ENCODE peak calls at places on chromosomes 12 and 14, in four cellular contexts. One of them, this sample, is unnamed.

GRCh38 chr12:65689508-65689907 is 134.8 kb upstream of the HMGA2 start:
- DNase-seq in tibial artery: no peak
- DNase-seq in ovary: no peak
- DNase-seq in GM23248: no peak
- DNase-seq in this sample: no peak

GRCh38 chr12:21879312-21879711 is 61.9 kb downstream of the ABCC9 start:
- DNase-seq in tibial artery: no peak
- DNase-seq in ovary: no peak
- DNase-seq in GM23248: no peak
- DNase-seq in this sample: no peak

GRCh38 chr12:3242199-3242863 is 165.2 kb downstream of the TSPAN9 start:
- DNase-seq in tibial artery: no peak
- DNase-seq in ovary: no peak
- DNase-seq in GM23248: no peak
- DNase-seq in this sample: no peak

GRCh38 chr12:50302686-50303085 is 19.4 kb upstream of the LIMA1 start:
- DNase-seq in tibial artery: no peak
- DNase-seq in ovary: no peak
- DNase-seq in GM23248: peak
- DNase-seq in this sample: no peak

GRCh38 chr14:98208074-98208675 is 1063.8 kb downstream of the BCL11B start:
- DNase-seq in tibial artery: no peak
- DNase-seq in ovary: no peak
- DNase-seq in GM23248: no peak
- DNase-seq in this sample: no peak

GRCh38 chr14:52695481-52696091 is at the start of gene ERO1A:
- DNase-seq in tibial artery: peak
- DNase-seq in ovary: peak
- DNase-seq in GM23248: peak
- DNase-seq in this sample: peak

GRCh38 chr12:94172973-94173372 is 24.6 kb downstream of the PLXNC1 start:
- DNase-seq in tibial artery: peak
- DNase-seq in ovary: no peak
- DNase-seq in GM23248: peak
- DNase-seq in this sample: no peak

GRCh38 chr12:57237653-57237951 is 8.1 kb downstream of the SHMT2 start:
- DNase-seq in tibial artery: no peak
- DNase-seq in ovary: no peak
- DNase-seq in GM23248: no peak
- DNase-seq in this sample: no peak

GRCh38 chr12:75814856-75815754 is 216.5 kb downstream of the PHLDA1 start:
- DNase-seq in tibial artery: no peak
- DNase-seq in ovary: no peak
- DNase-seq in GM23248: peak
- DNase-seq in this sample: no peak

GRCh38 chr14:74825008-74825407 is 50.9 kb downstream of the PROX2 start:
- DNase-seq in tibial artery: no peak
- DNase-seq in ovary: no peak
- DNase-seq in GM23248: peak
- DNase-seq in this sample: no peak

GRCh38 chr14:22438742-22439141 is 150.3 kb downstream of the DAD1 start:
- DNase-seq in tibial artery: no peak
- DNase-seq in ovary: no peak
- DNase-seq in GM23248: no peak
- DNase-seq in this sample: no peak

GRCh38 chr12:57250956-57251355 is at the start of gene STAC3:
- DNase-seq in tibial artery: no peak
- DNase-seq in ovary: no peak
- DNase-seq in GM23248: no peak
- DNase-seq in this sample: no peak

GRCh38 chr14:101927859-101928258 is 36.5 kb upstream of the DYNC1H1 start:
- DNase-seq in tibial artery: peak
- DNase-seq in ovary: peak
- DNase-seq in GM23248: peak
- DNase-seq in this sample: no peak

GRCh38 chr12:116760621-116761020 is 22.5 kb downstream of the RNFT2 start:
- DNase-seq in tibial artery: no peak
- DNase-seq in ovary: no peak
- DNase-seq in GM23248: no peak
- DNase-seq in this sample: no peak

GRCh38 chr12:71109834-71110233 is 48.0 kb downstream of the TSPAN8 start:
- DNase-seq in tibial artery: no peak
- DNase-seq in ovary: no peak
- DNase-seq in GM23248: no peak
- DNase-seq in this sample: no peak

GRCh38 chr12:1553546-1553945 is 40.8 kb downstream of the FBXL14 start:
- DNase-seq in tibial artery: no peak
- DNase-seq in ovary: no peak
- DNase-seq in GM23248: no peak
- DNase-seq in this sample: no peak

GRCh38 chr12:92905811-92906554 is 23.1 kb downstream of the EEA1 start:
- DNase-seq in tibial artery: no peak
- DNase-seq in ovary: no peak
- DNase-seq in GM23248: no peak
- DNase-seq in this sample: no peak

GRCh38 chr14:94037954-94038353 is 11.8 kb downstream of the OTUB2 start:
- DNase-seq in tibial artery: no peak
- DNase-seq in ovary: no peak
- DNase-seq in GM23248: no peak
- DNase-seq in this sample: no peak

GRCh38 chr12:120483621-120484020 is 12.3 kb upstream of the DYNLL1 start:
- DNase-seq in tibial artery: no peak
- DNase-seq in ovary: no peak
- DNase-seq in GM23248: no peak
- DNase-seq in this sample: no peak

DNA sequence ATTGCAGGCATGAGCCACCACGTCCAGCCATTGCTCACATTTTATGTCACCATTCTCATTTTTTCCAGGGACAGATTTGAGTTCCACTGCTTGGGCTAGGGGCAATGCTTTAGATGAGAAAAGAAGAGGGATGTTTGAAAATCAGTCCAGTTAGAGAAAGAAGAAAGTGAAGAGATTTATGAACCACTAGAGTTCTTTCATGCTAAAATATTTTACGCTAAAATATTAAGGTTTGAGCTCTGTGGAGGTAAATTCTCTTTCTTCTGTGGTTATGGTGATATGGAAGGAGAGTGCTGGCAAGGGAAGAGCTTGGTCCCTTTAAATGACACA is 21.5 kb downstream of the CFL2 start:
- DNase-seq in tibial artery: no peak
- DNase-seq in ovary: no peak
- DNase-seq in GM23248: no peak
- DNase-seq in this sample: no peak
- H3K4me3 ChIP-seq in tibial artery: peak
- H3K4me3 ChIP-seq in ovary: peak
- H3K4me3 ChIP-seq in GM23248: peak
- H3K4me3 ChIP-seq in this sample: no peak

GRCh38 chr12:106551410-106551809 is 31.4 kb upstream of the RFX4 start:
- DNase-seq in tibial artery: no peak
- DNase-seq in ovary: no peak
- DNase-seq in GM23248: no peak
- DNase-seq in this sample: peak
- H3K4me3 ChIP-seq in tibial artery: no peak
- H3K4me3 ChIP-seq in ovary: no peak
- H3K4me3 ChIP-seq in GM23248: no peak
- H3K4me3 ChIP-seq in this sample: no peak

GRCh38 chr12:27575099-27575779 is 51.2 kb downstream of the PPFIBP1 start:
- DNase-seq in tibial artery: no peak
- DNase-seq in ovary: no peak
- DNase-seq in GM23248: no peak
- DNase-seq in this sample: no peak
- H3K4me3 ChIP-seq in tibial artery: no peak
- H3K4me3 ChIP-seq in ovary: no peak
- H3K4me3 ChIP-seq in GM23248: peak
- H3K4me3 ChIP-seq in this sample: no peak

DNA sequence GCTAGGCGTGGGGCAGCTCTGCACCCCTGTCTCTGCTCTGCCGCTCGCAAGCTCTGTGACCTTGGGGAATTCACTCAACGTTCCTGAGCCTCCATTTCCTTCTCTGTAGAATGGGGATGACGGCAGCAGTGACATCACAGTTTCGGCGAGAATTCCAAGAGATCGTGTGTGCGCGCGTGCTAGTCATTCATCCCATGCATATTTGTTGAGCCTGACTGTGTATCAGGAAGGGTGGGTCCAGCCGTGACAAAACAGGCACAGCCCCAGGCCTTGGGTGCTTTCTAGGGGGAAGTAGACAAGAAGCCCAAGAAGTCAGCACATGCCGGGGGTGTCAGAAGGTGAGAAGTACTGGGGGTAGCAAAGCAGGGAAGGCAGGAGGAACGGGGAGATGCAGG is 145.6 kb upstream of the NCOR2 start:
- DNase-seq in tibial artery: peak
- DNase-seq in ovary: no peak
- DNase-seq in GM23248: no peak
- DNase-seq in this sample: no peak
- H3K4me3 ChIP-seq in tibial artery: no peak
- H3K4me3 ChIP-seq in ovary: no peak
- H3K4me3 ChIP-seq in GM23248: peak
- H3K4me3 ChIP-seq in this sample: no peak

GRCh38 chr14:96086032-96086431 is 46.9 kb downstream of the C14orf132 start:
- DNase-seq in tibial artery: no peak
- DNase-seq in ovary: no peak
- DNase-seq in GM23248: peak
- DNase-seq in this sample: no peak
- H3K4me3 ChIP-seq in tibial artery: no peak
- H3K4me3 ChIP-seq in ovary: no peak
- H3K4me3 ChIP-seq in GM23248: no peak
- H3K4me3 ChIP-seq in this sample: no peak

DNA sequence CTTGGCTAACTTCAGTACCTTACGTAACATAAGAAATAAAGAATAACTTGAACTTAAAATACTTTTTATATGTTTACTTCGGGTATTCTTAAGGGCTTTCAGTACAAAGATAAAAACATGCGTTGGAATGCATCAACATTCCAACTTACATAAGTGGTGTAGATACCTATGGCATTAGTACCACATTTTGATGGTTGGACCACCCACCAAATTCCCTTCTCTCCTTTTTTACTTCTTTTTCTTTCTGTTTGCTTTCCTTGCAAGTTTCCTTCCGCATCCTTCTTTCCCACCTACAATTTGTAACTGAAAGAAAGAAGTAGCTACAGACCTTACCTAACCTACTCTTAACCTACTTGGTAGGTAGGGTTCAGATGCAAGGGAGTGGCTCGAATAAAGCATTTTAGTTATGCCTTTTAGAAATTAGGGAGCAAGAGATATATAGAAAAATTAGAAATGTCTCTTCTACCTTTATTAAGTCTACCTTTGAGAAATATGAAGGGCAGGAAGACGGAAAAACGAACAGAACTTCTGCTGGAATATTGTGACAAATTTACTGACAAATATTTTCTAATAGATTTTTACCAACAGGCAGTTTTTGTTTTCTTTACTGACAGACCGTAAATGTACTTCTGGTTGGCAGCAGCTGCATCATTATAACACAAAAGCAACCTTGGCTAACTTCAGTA is 2.1 kb upstream of the ARHGAP5 start:
- DNase-seq in tibial artery: no peak
- DNase-seq in ovary: no peak
- DNase-seq in GM23248: peak
- DNase-seq in this sample: no peak
- H3K4me3 ChIP-seq in tibial artery: peak
- H3K4me3 ChIP-seq in ovary: peak
- H3K4me3 ChIP-seq in GM23248: peak
- H3K4me3 ChIP-seq in this sample: peak

This sample was measured in HAP-1.